ENCODE peak calls at places on chromosomes 3 and 15, in six cellular contexts. K, S, C, N, Q and O are unnamed samples.

GRCh38 chr3:22366781-22367180 is 615.8 kb upstream of the ZNF385D start:
- DNase-seq in K (no peak), S (no peak), C (peak), N (no peak), Q (peak), O (no peak)

GRCh38 chr3:128482857-128483656 is 9.9 kb downstream of the GATA2 start:
- DNase-seq in K (peak), S (no peak), C (peak), N (no peak), Q (peak), O (no peak)

GRCh38 chr15:45091161-45091560 is 22.8 kb downstream of the DUOX2 start:
- DNase-seq in K (no peak), S (no peak), C (peak), N (no peak), Q (no peak), O (peak)

GRCh38 chr15:64004582-64004981 is 41.7 kb downstream of the DAPK2 start:
- DNase-seq in K (no peak), S (no peak), C (peak), N (no peak), Q (peak), O (no peak)

GRCh38 chr3:9105421-9105820 is 142.1 kb upstream of the RAD18 start:
- DNase-seq in K (peak), S (no peak), C (no peak), N (no peak), Q (no peak), O (no peak)

GRCh38 chr3:72549819-72550581 is 298.2 kb downstream of the SHQ1 start:
- DNase-seq in K (no peak), S (no peak), C (no peak), N (no peak), Q (no peak), O (no peak)

GRCh38 chr3:147298511-147298982 is 107.8 kb downstream of the ZIC4 start:
- DNase-seq in K (no peak), S (no peak), C (peak), N (no peak), Q (peak), O (no peak)

GRCh38 chr3:170761103-170761502 is 108.9 kb downstream of the RPL22L1 start:
- DNase-seq in K (no peak), S (no peak), C (no peak), N (no peak), Q (no peak), O (no peak)

GRCh38 chr3:196985298-196985697 is 16.7 kb upstream of the PIGZ start:
- DNase-seq in K (no peak), S (no peak), C (no peak), N (no peak), Q (no peak), O (no peak)

GRCh38 chr15:77243146-77243545 is 172.2 kb upstream of the TSPAN3 start:
- DNase-seq in K (no peak), S (no peak), C (peak), N (no peak), Q (no peak), O (no peak)

GRCh38 chr15:32952901-32953889 is 235.4 kb downstream of the GREM1 start:
- DNase-seq in K (no peak), S (no peak), C (peak), N (no peak), Q (no peak), O (no peak)